ENCODE peak calls at places on chromosomes 2 and 18, in seven cellular contexts. T is EH; E is MM.1S; F is GM12891; R is MCF 10A; P is left ventricle myocardium superior; A is effector CD4-positive, alpha-beta T cell. M is an unnamed sample.

GRCh38 chr2:72350852-72351251 is 203.2 kb upstream of the CYP26B1 start:
- DNase-seq in A (no peak), E (no peak), T (no peak), R (peak), F (no peak), P (no peak), M (no peak)

GRCh38 chr2:6971502-6971901 is 54.3 kb downstream of the RNF144A start:
- DNase-seq in A (no peak), E (no peak), R (no peak), T (no peak), F (no peak), P (no peak), M (no peak)

GRCh38 chr18:45619062-45619825 is 4.0 kb downstream of the SLC14A2 start:
- DNase-seq in P (peak), T (no peak), R (no peak), F (no peak), A (no peak), E (no peak), M (no peak)

GRCh38 chr2:168683996-168684395 is 118.4 kb upstream of the NOSTRIN start:
- DNase-seq in F (no peak), R (no peak), E (no peak), T (no peak), A (no peak), P (no peak), M (no peak)

GRCh38 chr2:62320657-62321357 is 124.9 kb downstream of the B3GNT2 start:
- DNase-seq in T (no peak), R (no peak), F (no peak), E (no peak), P (no peak), A (no peak), M (no peak)

GRCh38 chr2:176473177-176473576 is 203.9 kb downstream of the MTX2 start:
- DNase-seq in A (no peak), E (peak), P (peak), R (peak), T (peak), F (no peak), M (no peak)

GRCh38 chr18:32366586-32367538 is 103.8 kb downstream of the GAREM1 start:
- DNase-seq in P (no peak), E (no peak), T (no peak), F (no peak), R (peak), A (no peak), M (no peak)

GRCh38 chr2:143600136-143600535 is 470.9 kb downstream of the ARHGAP15 start:
- DNase-seq in P (no peak), E (no peak), R (no peak), A (no peak), F (no peak), T (peak), M (no peak)

GRCh38 chr2:98175811-98176210 is 88.8 kb downstream of the VWA3B start:
- DNase-seq in T (peak), F (no peak), P (peak), R (peak), A (no peak), E (no peak), M (no peak)

GRCh38 chr18:58536534-58537271 is 92.2 kb downstream of the ALPK2 start:
- DNase-seq in T (no peak), R (no peak), E (peak), P (no peak), F (no peak), A (no peak), M (no peak)

GRCh38 chr2:48427552-48427951 is 102.4 kb upstream of the STON1 start:
- DNase-seq in F (no peak), T (no peak), R (no peak), P (no peak), E (no peak), A (no peak), M (no peak)

GRCh38 chr2:177400337-177400923 is 7.9 kb downstream of the AGPS start:
- DNase-seq in A (no peak), E (no peak), F (no peak), R (no peak), P (no peak), T (no peak), M (no peak)

GRCh38 chr2:223100061-223100511 is 48.1 kb downstream of the KCNE4 start:
- DNase-seq in F (no peak), P (peak), E (no peak), A (no peak), T (peak), R (no peak), M (no peak)

GRCh38 chr2:127034056-127034455 is 72.9 kb downstream of the BIN1 start:
- DNase-seq in E (no peak), P (no peak), R (no peak), A (no peak), F (no peak), T (no peak), M (no peak)

GRCh38 chr2:239168575-239168974 is 232.2 kb downstream of the HDAC4 start:
- DNase-seq in A (no peak), F (no peak), R (no peak), E (no peak), P (peak), T (no peak), M (no peak)

GRCh38 chr2:47162780-47163179 is 7.7 kb upstream of the STPG4 start:
- DNase-seq in P (no peak), R (no peak), T (no peak), E (no peak), F (no peak), A (no peak), M (no peak)

GRCh38 chr18:22713511-22713910 is 219.6 kb upstream of the RBBP8 start:
- DNase-seq in F (no peak), P (no peak), A (no peak), R (no peak), E (no peak), T (peak), M (no peak)

GRCh38 chr2:96083064-96083889 is 33.1 kb downstream of the ADRA2B start:
- DNase-seq in R (no peak), A (no peak), E (no peak), T (no peak), F (no peak), P (peak), M (no peak)